ENCODE peak calls at places on chromosomes 3 and 15, in six cellular contexts. I, Y, V, H, P and Q are unnamed samples.

GRCh38 chr3:36741285-36741684 is 23.1 kb downstream of the DCLK3 start:
- DNase-seq in H (no peak), Y (no peak), I (no peak), P (no peak), V (peak; percentile 13), Q (peak; percentile 10)

GRCh38 chr3:5078151-5078550 is 43.9 kb upstream of the ARL8B start:
- DNase-seq in Y (no peak), H (no peak), I (no peak), V (no peak), P (no peak), Q (no peak)

GRCh38 chr3:184737641-184738518 is 26.0 kb upstream of the MAGEF1 start:
- DNase-seq in I (no peak), Y (peak; percentile 77), V (peak; percentile 85), H (peak; percentile 24), P (no peak), Q (peak; percentile 89)

GRCh38 chr15:94677202-94677790 is 445.9 kb downstream of the MCTP2 start:
- DNase-seq in I (no peak), Y (no peak), H (no peak), V (no peak), P (no peak), Q (peak; percentile 93)

GRCh38 chr15:40328176-40328575 is 4.7 kb downstream of the INAFM2 start:
- DNase-seq in P (no peak), Y (no peak), V (peak; percentile 72), I (no peak), H (no peak), Q (no peak)

GRCh38 chr15:69623521-69624513 is 171.2 kb downstream of the RPLP1 start:
- DNase-seq in H (no peak), I (no peak), Y (no peak), V (no peak), P (no peak), Q (no peak)

GRCh38 chr3:136277115-136277514 is 27.0 kb downstream of the PCCB start:
- DNase-seq in H (no peak), V (no peak), P (no peak), Y (no peak), I (no peak), Q (no peak)

GRCh38 chr3:51968883-51969674 is 1.8 kb upstream of the PCBP4 start:
- DNase-seq in Y (no peak), P (no peak), V (no peak), H (no peak), I (no peak), Q (no peak)

GRCh38 chr3:53046171-53047170 is 598 bp upstream of the SFMBT1 start:
- DNase-seq in Y (peak; percentile 9), P (peak; percentile 62), I (no peak), H (peak; percentile 73), V (peak; percentile 29), Q (peak; percentile 69)

GRCh38 chr3:154967090-154967489 is 113.0 kb upstream of the MME start:
- DNase-seq in P (no peak), H (no peak), V (no peak), I (no peak), Y (no peak), Q (no peak)

GRCh38 chr3:108159128-108159527 is 63.1 kb downstream of the IFT57 start:
- DNase-seq in I (no peak), P (no peak), V (peak; percentile 35), H (no peak), Y (no peak), Q (no peak)

GRCh38 chr15:39486546-39487081 is 94.3 kb upstream of the THBS1 start:
- DNase-seq in V (peak; percentile 46), Y (no peak), I (no peak), H (no peak), P (no peak), Q (no peak)

GRCh38 chr3:160200328-160200727 is 24.9 kb upstream of the C3orf80 start:
- DNase-seq in V (peak; percentile 50), I (peak; percentile 92), P (no peak), Y (no peak), H (no peak), Q (no peak)

GRCh38 chr3:3053974-3054373 is 56.2 kb downstream of the IL5RA start:
- DNase-seq in V (peak; percentile 59), Y (no peak), I (no peak), H (no peak), P (no peak), Q (no peak)

GRCh38 chr3:142863010-142863787 is 25.7 kb downstream of the PCOLCE2 start:
- DNase-seq in V (no peak), H (no peak), I (no peak), P (no peak), Y (no peak), Q (peak; percentile 61)

GRCh38 chr3:62211675-62212429 is 161.5 kb downstream of the FEZF2 start:
- DNase-seq in H (no peak), Y (no peak), P (no peak), V (no peak), I (no peak), Q (no peak)

GRCh38 chr15:66162286-66162685 is 91.3 kb downstream of the MEGF11 start:
- DNase-seq in V (no peak), I (no peak), P (no peak), Y (no peak), H (no peak), Q (no peak)

GRCh38 chr15:89197503-89197971 is 23.8 kb downstream of the RLBP1 start:
- DNase-seq in V (no peak), H (no peak), P (peak; percentile 66), Y (no peak), I (no peak), Q (peak; percentile 59)